ENCODE peak calls at places on chromosomes 2 and 18, in seven cellular contexts. One of them, this sample, is unnamed. For H3K27me3, the result is how much of the 10 kb centered on the place peaks cover.

GRCh38 chr2:112251211-112251721 is 3.6 kb downstream of the ZC3H8 start:
- DNase-seq in H1: no peak
- DNase-seq in fibroblast of lung: peak
- DNase-seq in keratinocyte: no peak
- DNase-seq in tibial artery: no peak
- DNase-seq in bronchial epithelial cell: no peak
- DNase-seq in heart right ventricle: no peak
- DNase-seq in this sample: no peak

GRCh38 chr2:106851055-106851454 is 34.9 kb downstream of the ST6GAL2 start:
- DNase-seq in fibroblast of lung: no peak
- DNase-seq in keratinocyte: no peak
- DNase-seq in heart right ventricle: no peak
- DNase-seq in H1: no peak
- DNase-seq in bronchial epithelial cell: no peak
- DNase-seq in tibial artery: no peak
- DNase-seq in this sample: no peak

GRCh38 chr2:216632952-216633615 is at the start of gene IGFBP2:
- DNase-seq in tibial artery: no peak
- DNase-seq in bronchial epithelial cell: no peak
- DNase-seq in heart right ventricle: peak
- DNase-seq in H1: peak
- DNase-seq in keratinocyte: no peak
- DNase-seq in fibroblast of lung: peak
- DNase-seq in this sample: no peak

GRCh38 chr2:20614201-20615045 is 36.5 kb downstream of the HS1BP3 start:
- DNase-seq in fibroblast of lung: peak
- DNase-seq in tibial artery: peak
- DNase-seq in keratinocyte: no peak
- DNase-seq in H1: no peak
- DNase-seq in heart right ventricle: no peak
- DNase-seq in bronchial epithelial cell: no peak
- DNase-seq in this sample: no peak

GRCh38 chr18:63181706-63182105 is 137.9 kb downstream of the BCL2 start:
- DNase-seq in keratinocyte: no peak
- DNase-seq in fibroblast of lung: no peak
- DNase-seq in bronchial epithelial cell: no peak
- DNase-seq in tibial artery: no peak
- DNase-seq in H1: no peak
- DNase-seq in heart right ventricle: no peak
- DNase-seq in this sample: no peak

GRCh38 chr2:63692002-63692606 is 103.3 kb downstream of the MDH1 start:
- DNase-seq in H1: no peak
- DNase-seq in keratinocyte: no peak
- DNase-seq in bronchial epithelial cell: peak
- DNase-seq in fibroblast of lung: peak
- DNase-seq in heart right ventricle: no peak
- DNase-seq in tibial artery: no peak
- DNase-seq in this sample: peak

GRCh38 chr2:71253476-71253875 is 26.6 kb upstream of the PAIP2B start:
- DNase-seq in keratinocyte: no peak
- DNase-seq in bronchial epithelial cell: no peak
- DNase-seq in tibial artery: no peak
- DNase-seq in H1: no peak
- DNase-seq in heart right ventricle: no peak
- DNase-seq in fibroblast of lung: no peak
- DNase-seq in this sample: no peak

GRCh38 chr2:68193774-68194372 is 36.2 kb downstream of the PNO1 start:
- DNase-seq in keratinocyte: no peak
- DNase-seq in bronchial epithelial cell: peak
- DNase-seq in tibial artery: no peak
- DNase-seq in H1: no peak
- DNase-seq in fibroblast of lung: peak
- DNase-seq in heart right ventricle: no peak
- DNase-seq in this sample: peak

GRCh38 chr2:172578860-172579512 is 23.1 kb downstream of the PDK1 start:
- DNase-seq in tibial artery: no peak
- DNase-seq in fibroblast of lung: no peak
- DNase-seq in H1: no peak
- DNase-seq in bronchial epithelial cell: no peak
- DNase-seq in keratinocyte: no peak
- DNase-seq in heart right ventricle: no peak
- DNase-seq in this sample: no peak

DNA sequence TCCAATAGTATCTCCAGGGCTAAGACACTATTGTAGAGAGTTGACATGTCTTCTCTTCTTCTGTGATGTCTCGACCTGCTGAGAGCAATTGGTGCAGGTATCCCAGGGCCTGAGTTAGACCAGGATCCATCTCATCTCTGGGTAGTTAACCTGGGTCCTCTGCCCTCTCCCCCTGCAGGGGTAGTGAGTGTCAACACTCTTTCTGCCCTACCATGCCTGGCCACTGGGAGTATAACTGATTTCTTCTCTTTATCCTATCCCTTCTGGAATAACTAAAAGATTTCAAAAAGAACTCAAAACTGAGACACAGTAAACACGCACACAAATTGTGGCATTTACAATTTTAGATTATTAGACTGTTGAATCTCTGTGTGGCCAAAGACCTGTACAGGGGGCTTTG is 20.8 kb upstream of the SIX3 start:
- DNase-seq in heart right ventricle: no peak
- DNase-seq in fibroblast of lung: no peak
- DNase-seq in bronchial epithelial cell: no peak
- DNase-seq in H1: no peak
- DNase-seq in tibial artery: no peak
- DNase-seq in keratinocyte: no peak
- DNase-seq in this sample: no peak
- TF ChIP-seq CTCF in heart right ventricle: no peak
- TF ChIP-seq CTCF in fibroblast of lung: no peak
- TF ChIP-seq CTCF in bronchial epithelial cell: no peak
- TF ChIP-seq CTCF in H1: peak
- TF ChIP-seq CTCF in tibial artery: no peak
- TF ChIP-seq CTCF in keratinocyte: no peak
- TF ChIP-seq CTCF in this sample: no peak

GRCh38 chr18:49008716-49009115 is 58.0 kb upstream of the SMAD7 start:
- DNase-seq in keratinocyte: no peak
- DNase-seq in H1: no peak
- DNase-seq in bronchial epithelial cell: no peak
- DNase-seq in tibial artery: no peak
- DNase-seq in heart right ventricle: no peak
- DNase-seq in fibroblast of lung: no peak
- DNase-seq in this sample: no peak
- H3K4me3 ChIP-seq in keratinocyte: no peak
- H3K4me3 ChIP-seq in H1: no peak
- H3K4me3 ChIP-seq in bronchial epithelial cell: no peak
- H3K4me3 ChIP-seq in tibial artery: no peak
- H3K4me3 ChIP-seq in heart right ventricle: no peak
- H3K4me3 ChIP-seq in fibroblast of lung: no peak
- H3K4me3 ChIP-seq in this sample: no peak

GRCh38 chr2:238237441-238237840 is 2.4 kb downstream of the HES6 start:
- DNase-seq in tibial artery: no peak
- DNase-seq in keratinocyte: no peak
- DNase-seq in heart right ventricle: no peak
- DNase-seq in bronchial epithelial cell: no peak
- DNase-seq in H1: no peak
- DNase-seq in fibroblast of lung: no peak
- DNase-seq in this sample: no peak

GRCh38 chr2:238239552-238239871 is 326 bp downstream of the HES6 start:
- DNase-seq in fibroblast of lung: peak
- DNase-seq in H1: no peak
- DNase-seq in keratinocyte: no peak
- DNase-seq in bronchial epithelial cell: no peak
- DNase-seq in tibial artery: no peak
- DNase-seq in heart right ventricle: no peak
- DNase-seq in this sample: no peak

GRCh38 chr2:238236571-238236970 is 3.3 kb downstream of the HES6 start:
- DNase-seq in fibroblast of lung: no peak
- DNase-seq in H1: no peak
- DNase-seq in bronchial epithelial cell: no peak
- DNase-seq in heart right ventricle: no peak
- DNase-seq in tibial artery: no peak
- DNase-seq in keratinocyte: no peak
- DNase-seq in this sample: no peak

GRCh38 chr2:238238766-238239551 is 879 bp downstream of the HES6 start:
- DNase-seq in keratinocyte: no peak
- DNase-seq in tibial artery: no peak
- DNase-seq in H1: peak
- DNase-seq in heart right ventricle: no peak
- DNase-seq in bronchial epithelial cell: no peak
- DNase-seq in fibroblast of lung: peak
- DNase-seq in this sample: no peak

DNA sequence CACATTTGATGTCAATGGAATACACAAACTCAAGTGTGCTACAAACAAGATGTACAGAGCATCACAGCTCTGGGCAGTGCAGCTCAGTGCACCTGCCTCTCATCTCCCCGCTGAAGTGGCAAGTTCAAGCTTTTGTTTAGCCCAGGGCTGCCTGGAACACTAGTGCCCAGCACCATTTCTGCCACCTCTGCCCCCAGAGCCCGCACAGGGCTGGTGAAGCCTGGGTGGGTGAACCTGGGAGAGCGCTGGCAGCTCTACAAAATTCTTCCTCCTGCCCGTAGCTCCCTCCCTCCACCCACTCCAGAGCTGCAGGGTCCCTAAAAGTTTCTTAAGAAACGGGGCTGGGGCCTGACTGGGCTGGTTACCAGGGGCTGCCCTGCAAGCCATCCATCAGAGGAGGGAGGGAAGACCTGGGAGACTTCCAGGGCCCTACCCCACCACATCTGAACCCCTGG is 1.5 kb downstream of the HES6 start:
- DNase-seq in fibroblast of lung: no peak
- DNase-seq in H1: no peak
- DNase-seq in heart right ventricle: no peak
- DNase-seq in tibial artery: no peak
- DNase-seq in keratinocyte: no peak
- DNase-seq in bronchial epithelial cell: no peak
- DNase-seq in this sample: no peak
- H3K27me3 ChIP-seq in fibroblast of lung: under half
- H3K27me3 ChIP-seq in H1: half or more
- H3K27me3 ChIP-seq in heart right ventricle: under half
- H3K27me3 ChIP-seq in tibial artery: under half
- H3K27me3 ChIP-seq in keratinocyte: under half
- H3K27me3 ChIP-seq in bronchial epithelial cell: under half
- H3K27me3 ChIP-seq in this sample: under half

DNA sequence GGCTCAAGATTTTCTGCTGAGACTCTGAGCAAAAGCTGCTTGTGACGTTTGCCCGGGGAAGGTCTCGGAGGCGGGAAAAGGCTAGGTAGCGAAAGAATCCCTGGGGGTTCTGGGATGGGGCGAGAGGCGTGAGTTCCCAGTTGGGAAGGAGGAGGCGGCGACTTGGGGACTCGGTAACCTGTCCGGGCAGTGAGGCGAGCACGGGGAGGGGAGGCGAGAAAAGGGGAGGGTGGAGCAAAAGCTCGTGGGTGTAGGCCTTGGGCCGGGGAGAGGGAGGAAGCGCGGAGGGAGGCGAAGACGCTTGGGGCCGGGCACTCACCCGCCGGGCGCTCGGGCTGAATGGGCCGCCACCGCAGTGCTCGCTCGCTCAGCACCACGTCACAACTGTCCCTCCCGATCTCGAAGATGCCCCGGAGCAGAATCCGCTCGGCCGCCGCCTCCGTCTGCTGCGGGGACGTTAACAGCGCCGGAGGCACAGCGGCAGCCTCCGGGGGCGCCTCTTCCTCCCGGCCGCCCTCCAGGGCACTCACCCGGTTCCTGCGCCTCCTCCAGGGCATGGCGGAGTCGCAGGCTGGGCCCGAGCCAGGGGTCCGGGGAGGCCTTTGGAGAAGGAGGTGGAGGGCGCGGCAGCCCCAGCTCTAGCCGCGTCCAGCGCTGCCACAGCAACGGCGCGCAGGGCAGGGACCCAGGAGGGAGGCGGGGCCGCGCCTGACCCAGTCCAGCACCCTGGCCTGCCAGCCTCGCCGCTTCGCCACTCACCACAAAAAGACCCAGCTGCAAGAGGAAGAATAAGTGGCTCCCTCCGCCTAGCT is at the start of gene CERKL:
- DNase-seq in fibroblast of lung: peak
- DNase-seq in H1: peak
- DNase-seq in tibial artery: no peak
- DNase-seq in heart right ventricle: no peak
- DNase-seq in bronchial epithelial cell: peak
- DNase-seq in keratinocyte: no peak
- DNase-seq in this sample: no peak
- TF ChIP-seq CTCF in fibroblast of lung: no peak
- TF ChIP-seq CTCF in H1: no peak
- TF ChIP-seq CTCF in tibial artery: no peak
- TF ChIP-seq CTCF in heart right ventricle: no peak
- TF ChIP-seq CTCF in bronchial epithelial cell: no peak
- TF ChIP-seq CTCF in keratinocyte: no peak
- TF ChIP-seq CTCF in this sample: peak

GRCh38 chr2:78077637-78078036 is 555.5 kb upstream of the LRRTM4 start:
- DNase-seq in keratinocyte: no peak
- DNase-seq in fibroblast of lung: no peak
- DNase-seq in H1: no peak
- DNase-seq in heart right ventricle: no peak
- DNase-seq in tibial artery: no peak
- DNase-seq in bronchial epithelial cell: no peak
- DNase-seq in this sample: no peak
- H3K4me3 ChIP-seq in keratinocyte: no peak
- H3K4me3 ChIP-seq in fibroblast of lung: no peak
- H3K4me3 ChIP-seq in H1: no peak
- H3K4me3 ChIP-seq in heart right ventricle: no peak
- H3K4me3 ChIP-seq in tibial artery: no peak
- H3K4me3 ChIP-seq in bronchial epithelial cell: no peak
- H3K4me3 ChIP-seq in this sample: no peak

This sample was measured in BJ.